ENCODE peak calls at places on chromosomes 5 and 9, in eight cellular contexts. C is left cardiac atrium, V is NCI-H460, J is EL, B is Ammon's horn, H is ELR, P is NCI-H2029, G is psoas muscle. I is an unnamed sample.

GRCh38 chr5:138926688-138927448 is 51.7 kb upstream of the LRRTM2 start:
- DNase-seq in H (no peak), C (no peak), V (no peak), P (no peak), J (no peak), G (no peak), B (no peak), I (peak)

GRCh38 chr9:16262467-16263261 is 607.8 kb downstream of the BNC2 start:
- DNase-seq in H (peak), G (no peak), C (no peak), V (no peak), J (peak), B (no peak), P (no peak), I (no peak)

GRCh38 chr5:177428574-177429217 is 2.2 kb downstream of the GRK6 start:
- DNase-seq in H (no peak), G (no peak), B (no peak), C (no peak), V (no peak), J (no peak), P (no peak), I (no peak)

GRCh38 chr9:78860806-78861475 is 564.0 kb downstream of the PSAT1 start:
- DNase-seq in B (no peak), V (no peak), C (no peak), P (no peak), H (peak), J (peak), G (no peak), I (no peak)

GRCh38 chr9:134442087-134442470 is 115.8 kb downstream of the RXRA start:
- DNase-seq in P (no peak), J (peak), H (peak), V (no peak), G (no peak), C (no peak), B (no peak), I (no peak)

GRCh38 chr9:126700296-126700695 is 86.6 kb downstream of the LMX1B start:
- DNase-seq in P (no peak), H (no peak), B (no peak), G (no peak), J (no peak), V (no peak), C (peak), I (no peak)

GRCh38 chr5:130198927-130199326 is 294.7 kb downstream of the CHSY3 start:
- DNase-seq in H (peak), J (peak), P (no peak), C (no peak), V (peak), B (no peak), G (no peak), I (no peak)

GRCh38 chr9:3215658-3216057 is 310.1 kb downstream of the RFX3 start:
- DNase-seq in V (no peak), H (no peak), G (no peak), J (no peak), B (no peak), C (no peak), P (no peak), I (no peak)

GRCh38 chr5:11494340-11494739 is 409.9 kb downstream of the CTNND2 start:
- DNase-seq in P (no peak), J (no peak), H (peak), B (no peak), G (no peak), C (no peak), V (no peak), I (no peak)

GRCh38 chr5:32193591-32193990 is 19.5 kb upstream of the GOLPH3 start:
- DNase-seq in H (peak), B (peak), P (peak), G (peak), J (peak), V (peak), C (peak), I (no peak)

GRCh38 chr5:89733772-89734171 is 675.8 kb downstream of the CETN3 start:
- DNase-seq in V (no peak), B (no peak), H (no peak), P (no peak), J (no peak), C (no peak), G (no peak), I (no peak)

GRCh38 chr9:137172907-137173794 is 1.3 kb upstream of the TMEM210 start:
- DNase-seq in B (no peak), J (peak), G (no peak), P (peak), V (no peak), C (no peak), H (no peak), I (no peak)

GRCh38 chr9:137168907-137169763 is 716 bp downstream of the LRRC26 start:
- DNase-seq in H (peak), V (peak), G (no peak), J (peak), C (no peak), P (peak), B (no peak), I (no peak)

GRCh38 chr5:172775326-172776234 is 4.6 kb upstream of the DUSP1 start:
- DNase-seq in H (peak), V (peak), G (peak), B (no peak), P (no peak), C (peak), J (peak), I (no peak)

GRCh38 chr5:452856-453710 is 10.1 kb downstream of the EXOC3 start:
- DNase-seq in V (no peak), G (no peak), C (peak), P (no peak), J (no peak), B (no peak), H (no peak), I (no peak)

GRCh38 chr9:78424299-78424698 is 127.4 kb downstream of the PSAT1 start:
- DNase-seq in V (no peak), P (no peak), H (no peak), C (no peak), G (no peak), J (no peak), B (no peak), I (no peak)

GRCh38 chr5:147415663-147416062 is 94.2 kb downstream of the DPYSL3 start:
- DNase-seq in H (no peak), J (no peak), B (no peak), G (no peak), P (no peak), V (no peak), C (no peak), I (no peak)

GRCh38 chr9:8365466-8366160 is 566.0 kb upstream of the DMAC1 start:
- DNase-seq in V (no peak), G (no peak), C (no peak), H (no peak), B (no peak), P (no peak), J (no peak), I (no peak)

GRCh38 chr5:61578858-61579503 is 246.9 kb downstream of the ZSWIM6 start:
- DNase-seq in H (no peak), J (no peak), B (no peak), G (no peak), P (no peak), V (no peak), C (no peak), I (no peak)

GRCh38 chr5:142208777-142209312 is 100.3 kb downstream of the NDFIP1 start:
- DNase-seq in P (no peak), C (no peak), V (no peak), J (no peak), B (no peak), G (no peak), H (no peak), I (no peak)

GRCh38 chr9:89922099-89922498 is 317.3 kb downstream of the GADD45G start:
- DNase-seq in B (no peak), J (no peak), C (no peak), G (no peak), H (no peak), P (no peak), V (no peak), I (no peak)

GRCh38 chr5:124383693-124384092 is 362.7 kb downstream of the ZNF608 start:
- DNase-seq in C (no peak), B (no peak), J (no peak), H (no peak), G (no peak), V (no peak), P (no peak), I (no peak)